ENCODE peak calls at places on chromosomes 11 and 22, in seven cellular contexts. Y is GM12892, F is AG10803, E is RCC 7860, U is H1, T is NCI-H1105, K is AG09309. P is an unnamed sample.

GRCh38 chr11:121534131-121535093 is 81.6 kb upstream of the SORL1-AS1 start:
- DNase-seq in Y (no peak), F (peak), E (no peak), U (no peak), T (no peak), K (no peak), P (no peak)

GRCh38 chr11:71298016-71298550 is 45.7 kb upstream of the SHANK2 start:
- DNase-seq in Y (no peak), F (no peak), E (no peak), U (peak), T (no peak), K (no peak), P (no peak)

GRCh38 chr11:73414977-73415492 is 38.8 kb downstream of the RELT start:
- DNase-seq in Y (no peak), F (peak), E (no peak), U (no peak), T (no peak), K (peak), P (no peak)

GRCh38 chr11:76835928-76836612 is 24.6 kb upstream of the ACER3 start:
- DNase-seq in Y (no peak), F (peak), E (no peak), U (no peak), T (peak), K (peak), P (peak)

GRCh38 chr22:50078761-50079160 is 6.5 kb downstream of the MLC1 start:
- DNase-seq in Y (no peak), F (no peak), E (no peak), U (no peak), T (no peak), K (no peak), P (no peak)

GRCh38 chr11:104332110-104332509 is 168.2 kb upstream of the PDGFD start:
- DNase-seq in Y (no peak), F (no peak), E (no peak), U (peak), T (no peak), K (no peak), P (no peak)

GRCh38 chr11:110833033-110833484 is 120.8 kb upstream of the ARHGAP20 start:
- DNase-seq in Y (no peak), F (peak), E (no peak), U (no peak), T (no peak), K (peak), P (no peak)

GRCh38 chr11:115458877-115459276 is 45.3 kb downstream of the CADM1 start:
- DNase-seq in Y (no peak), F (no peak), E (no peak), U (no peak), T (peak), K (no peak), P (no peak)

GRCh38 chr11:70733327-70734325 is 335.3 kb downstream of the CTTN start:
- DNase-seq in Y (no peak), F (no peak), E (no peak), U (no peak), T (no peak), K (no peak), P (no peak)

GRCh38 chr11:135074397-135074998 is 662.5 kb upstream of the B3GAT1 start:
- DNase-seq in Y (no peak), F (no peak), E (no peak), U (no peak), T (peak), K (no peak), P (no peak)

GRCh38 chr22:32733196-32733595 is 68.3 kb upstream of the TIMP3 start:
- DNase-seq in Y (no peak), F (no peak), E (no peak), U (no peak), T (no peak), K (no peak), P (no peak)

GRCh38 chr11:63682045-63682915 is 980 bp downstream of the RTN3 start:
- DNase-seq in Y (no peak), F (no peak), E (no peak), U (peak), T (peak), K (no peak), P (no peak)

GRCh38 chr11:115297330-115297729 is 206.9 kb downstream of the CADM1 start:
- DNase-seq in Y (no peak), F (no peak), E (no peak), U (no peak), T (peak), K (no peak), P (no peak)

GRCh38 chr11:1553808-1554594 is 18.1 kb downstream of the DUSP8 start:
- DNase-seq in Y (no peak), F (no peak), E (no peak), U (peak), T (no peak), K (no peak), P (no peak)

GRCh38 chr11:1471736-1472135 is 14.8 kb downstream of the MOB2 start:
- DNase-seq in Y (no peak), F (no peak), E (no peak), U (no peak), T (no peak), K (no peak), P (no peak)

GRCh38 chr11:5550440-5551095 is 2.2 kb upstream of the OR52H1 start:
- DNase-seq in Y (no peak), F (peak), E (peak), U (no peak), T (no peak), K (peak), P (no peak)

GRCh38 chr22:20424937-20425587 is 12.6 kb downstream of the SCARF2 start:
- DNase-seq in Y (no peak), F (no peak), E (no peak), U (no peak), T (no peak), K (no peak), P (no peak)

GRCh38 chr11:67542169-67542568 is 18.9 kb upstream of the CABP2 start:
- DNase-seq in Y (no peak), F (no peak), E (no peak), U (no peak), T (no peak), K (no peak), P (no peak)

GRCh38 chr22:41576877-41577276 is 12.8 kb downstream of the PMM1 start:
- DNase-seq in Y (peak), F (peak), E (peak), U (peak), T (no peak), K (no peak), P (peak)

GRCh38 chr22:28841111-28841510 is 40.7 kb upstream of the XBP1 start:
- DNase-seq in Y (no peak), F (no peak), E (no peak), U (no peak), T (no peak), K (no peak), P (no peak)

GRCh38 chr11:66068923-66069714 is 953 bp upstream of the PACS1 start:
- DNase-seq in Y (no peak), F (peak), E (no peak), U (peak), T (no peak), K (peak), P (no peak)

GRCh38 chr11:19232910-19233503 is 7.7 kb downstream of the E2F8 start:
- DNase-seq in Y (no peak), F (peak), E (peak), U (no peak), T (no peak), K (peak), P (no peak)

GRCh38 chr11:14904745-14905103 is 12.7 kb upstream of the CYP2R1 start:
- DNase-seq in Y (peak), F (peak), E (peak), U (peak), T (no peak), K (no peak), P (peak)

GRCh38 chr11:36508743-36509142 is 1.3 kb downstream of the TRAF6 start:
- DNase-seq in Y (no peak), F (no peak), E (no peak), U (no peak), T (no peak), K (no peak), P (no peak)

GRCh38 chr11:728901-729491 is 18.3 kb upstream of the TALDO1 start:
- DNase-seq in Y (no peak), F (no peak), E (no peak), U (no peak), T (no peak), K (no peak), P (no peak)

GRCh38 chr11:6611092-6612007 is 666 bp downstream of the TAF10 start:
- DNase-seq in Y (no peak), F (no peak), E (no peak), U (peak), T (no peak), K (no peak), P (no peak)

GRCh38 chr11:17743026-17743807 is 8.6 kb downstream of the KCNC1 start:
- DNase-seq in Y (no peak), F (no peak), E (no peak), U (no peak), T (no peak), K (no peak), P (no peak)

GRCh38 chr11:71505001-71505400 is 22.1 kb upstream of the KRTAP5-7 start:
- DNase-seq in Y (no peak), F (no peak), E (no peak), U (no peak), T (peak), K (no peak), P (no peak)

GRCh38 chr22:37749831-37750595 is 53.2 kb downstream of the TRIOBP start:
- DNase-seq in Y (no peak), F (peak), E (peak), U (no peak), T (no peak), K (no peak), P (no peak)

GRCh38 chr11:110710520-110711381 is 1.5 kb downstream of the ARHGAP20 start:
- DNase-seq in Y (peak), F (no peak), E (no peak), U (peak), T (peak), K (no peak), P (peak)

GRCh38 chr11:6473481-6474422 is at the start of gene TRIM3:
- DNase-seq in Y (peak), F (peak), E (peak), U (peak), T (peak), K (peak), P (peak)

GRCh38 chr22:38735465-38736256 is 20.1 kb downstream of the SUN2 start:
- DNase-seq in Y (no peak), F (no peak), E (no peak), U (no peak), T (no peak), K (no peak), P (no peak)

GRCh38 chr22:30328466-30329049 is 1.8 kb upstream of the TBC1D10A start:
- DNase-seq in Y (no peak), F (peak), E (no peak), U (no peak), T (no peak), K (no peak), P (no peak)

GRCh38 chr11:111269146-111269868 is 23.8 kb downstream of the POU2AF2 start:
- DNase-seq in Y (no peak), F (peak), E (no peak), U (no peak), T (no peak), K (no peak), P (no peak)

GRCh38 chr11:6132431-6132830 is 24.9 kb downstream of the OR56B4 start:
- DNase-seq in Y (no peak), F (no peak), E (no peak), U (no peak), T (no peak), K (no peak), P (no peak)

GRCh38 chr22:24807284-24807950 is 1.4 kb downstream of the SGSM1 start:
- DNase-seq in Y (no peak), F (no peak), E (no peak), U (no peak), T (no peak), K (no peak), P (no peak)

GRCh38 chr11:1873048-1873812 is 18.5 kb downstream of the PRR33 start:
- DNase-seq in Y (no peak), F (no peak), E (peak), U (no peak), T (no peak), K (no peak), P (no peak)

GRCh38 chr11:33128739-33129138 is 32.5 kb downstream of the CSTF3 start:
- DNase-seq in Y (no peak), F (no peak), E (no peak), U (no peak), T (no peak), K (no peak), P (no peak)

P was measured in D721Med.